ENCODE peak calls at places on chromosomes 5 and 9, in ten cellular contexts. M is CD4-positive, alpha-beta memory T cell; D is chondrocyte; H is neural progenitor cell; T is stimulated activated CD4-positive, alpha-beta T cell treated with anti-CD3 and anti-CD28 coated beads, Interleukin-4, amount 100 ng/mL, for 24 hours; O is type B pancreatic cell; Y is AG04449; E is fibroblast of mammary gland; U is GDM1; W is RWPE1. P is an unnamed sample.

GRCh38 chr9:79353856-79354520 is 217.8 kb upstream of the TLE4 start:
- DNase-seq in M (no peak), H (no peak), Y (peak; percentile 38), E (peak; percentile 0), W (no peak), D (no peak), O (no peak), T (no peak), U (no peak), P (no peak)

GRCh38 chr5:134943547-134943946 is 24.2 kb upstream of the CATSPER3 start:
- DNase-seq in O (no peak), H (no peak), D (no peak), Y (no peak), W (no peak), M (no peak), E (no peak), T (no peak), U (no peak), P (no peak)

GRCh38 chr5:172688735-172689572 is 47.9 kb downstream of the NEURL1B start:
- DNase-seq in T (peak; percentile 23), H (no peak), E (no peak), D (no peak), M (no peak), W (peak; percentile 26), O (no peak), U (peak; percentile 19), Y (no peak), P (no peak)

GRCh38 chr5:90932052-90932699 is 373.6 kb downstream of the ADGRV1 start:
- DNase-seq in D (no peak), E (peak; percentile 69), M (peak; percentile 26), T (peak; percentile 53), U (peak; percentile 10), Y (no peak), H (peak; percentile 80), O (no peak), W (peak; percentile 50), P (peak; percentile 35)

GRCh38 chr5:89826938-89827337 is 582.6 kb downstream of the CETN3 start:
- DNase-seq in W (no peak), U (no peak), E (no peak), D (no peak), H (no peak), M (no peak), Y (no peak), T (no peak), O (no peak), P (no peak)

GRCh38 chr5:76926329-76927105 is 26.3 kb upstream of the CRHBP start:
- DNase-seq in O (no peak), H (peak; percentile 3), W (no peak), T (no peak), M (no peak), D (no peak), U (no peak), E (no peak), Y (no peak), P (no peak)

GRCh38 chr9:124216474-124217176 is 41.1 kb upstream of the NEK6 start:
- DNase-seq in U (peak; percentile 93), T (peak; percentile 65), E (no peak), Y (no peak), W (no peak), D (peak; percentile 39), O (no peak), H (no peak), M (peak; percentile 35), P (peak; percentile 69)

GRCh38 chr5:171808951-171809350 is 23.3 kb downstream of the SMIM23 start:
- DNase-seq in M (no peak), Y (no peak), H (no peak), D (no peak), O (no peak), E (peak; percentile 80), W (no peak), T (no peak), U (no peak), P (no peak)

GRCh38 chr5:113505181-113505580 is 8.3 kb upstream of the YTHDC2 start:
- DNase-seq in D (no peak), H (no peak), E (no peak), O (no peak), M (no peak), T (no peak), Y (no peak), W (peak; percentile 49), U (no peak), P (no peak)

GRCh38 chr5:135081240-135081639 is 47.2 kb upstream of the PITX1 start:
- DNase-seq in M (no peak), T (no peak), O (no peak), W (no peak), U (no peak), E (no peak), D (no peak), H (no peak), Y (no peak), P (no peak)

GRCh38 chr9:33446507-33447403 is 638 bp downstream of the AQP3 start:
- DNase-seq in D (no peak), H (peak; percentile 20), W (peak; percentile 78), T (peak; percentile 69), M (peak; percentile 78), U (no peak), O (no peak), E (peak; percentile 59), Y (no peak), P (peak; percentile 45)

GRCh38 chr5:37902323-37902722 is 62.5 kb upstream of the GDNF start:
- DNase-seq in D (no peak), E (no peak), O (no peak), Y (no peak), T (no peak), U (no peak), H (no peak), W (no peak), M (no peak), P (no peak)

GRCh38 chr9:109118802-109119438 is 827 bp downstream of the TMEM245 start:
- DNase-seq in T (no peak), U (no peak), W (peak; percentile 54), E (no peak), O (no peak), Y (no peak), D (peak; percentile 92), H (peak; percentile 67), M (no peak), P (no peak)

GRCh38 chr9:20989923-20990341 is 41.5 kb downstream of the HACD4 start:
- DNase-seq in O (no peak), D (no peak), H (no peak), T (no peak), W (no peak), E (no peak), M (no peak), U (no peak), Y (no peak), P (no peak)